ENCODE peak calls at places on chromosomes 6 and 20, in nine cellular contexts. B is right cardiac atrium, O is sigmoid colon, C is GM12878, W is stomach, A is neural progenitor cell, N is H9, J is spleen, F is body of pancreas. M is an unnamed sample.

GRCh38 chr6:114249522-114249921 is 93.3 kb downstream of the HS3ST5 start:
- DNase-seq in B (no peak), O (no peak), C (no peak), W (no peak), A (no peak), N (no peak), J (no peak), F (no peak), M (no peak)

GRCh38 chr6:142763205-142763604 is 181.8 kb downstream of the HIVEP2 start:
- DNase-seq in B (no peak), O (no peak), C (no peak), W (no peak), A (no peak), N (no peak), J (no peak), F (no peak), M (no peak)

GRCh38 chr6:37696841-37697735 is 595 bp downstream of the MDGA1 start:
- DNase-seq in B (peak; percentile 68), O (no peak), C (no peak), W (peak; percentile 30), A (peak; percentile 55), N (no peak), J (peak; percentile 83), F (peak; percentile 35), M (no peak)

GRCh38 chr6:72374864-72375263 is 247.0 kb upstream of the KCNQ5 start:
- DNase-seq in B (no peak), O (no peak), C (no peak), W (no peak), A (peak; percentile 61), N (peak; percentile 42), J (no peak), F (no peak), M (no peak)

GRCh38 chr20:44576297-44576696 is 6.1 kb upstream of the PKIG start:
- DNase-seq in B (no peak), O (no peak), C (no peak), W (no peak), A (no peak), N (no peak), J (no peak), F (no peak), M (no peak)

GRCh38 chr6:166559211-166559610 is 27.3 kb downstream of the RAMACL start:
- DNase-seq in B (no peak), O (no peak), C (no peak), W (no peak), A (no peak), N (no peak), J (no peak), F (no peak), M (no peak)

GRCh38 chr6:101393291-101394251 is at the start of gene GRIK2:
- DNase-seq in B (peak; percentile 72), O (no peak), C (no peak), W (no peak), A (peak; percentile 86), N (peak; percentile 75), J (no peak), F (peak; percentile 73), M (no peak)

GRCh38 chr6:23784313-23784919 is 341.6 kb upstream of the NRSN1 start:
- DNase-seq in B (no peak), O (no peak), C (no peak), W (no peak), A (no peak), N (no peak), J (no peak), F (no peak), M (no peak)

GRCh38 chr6:168418151-168418551 is 22.8 kb upstream of the SMOC2 start:
- DNase-seq in B (peak; percentile 61), O (no peak), C (no peak), W (no peak), A (no peak), N (no peak), J (no peak), F (no peak), M (peak; percentile 59)

DNA sequence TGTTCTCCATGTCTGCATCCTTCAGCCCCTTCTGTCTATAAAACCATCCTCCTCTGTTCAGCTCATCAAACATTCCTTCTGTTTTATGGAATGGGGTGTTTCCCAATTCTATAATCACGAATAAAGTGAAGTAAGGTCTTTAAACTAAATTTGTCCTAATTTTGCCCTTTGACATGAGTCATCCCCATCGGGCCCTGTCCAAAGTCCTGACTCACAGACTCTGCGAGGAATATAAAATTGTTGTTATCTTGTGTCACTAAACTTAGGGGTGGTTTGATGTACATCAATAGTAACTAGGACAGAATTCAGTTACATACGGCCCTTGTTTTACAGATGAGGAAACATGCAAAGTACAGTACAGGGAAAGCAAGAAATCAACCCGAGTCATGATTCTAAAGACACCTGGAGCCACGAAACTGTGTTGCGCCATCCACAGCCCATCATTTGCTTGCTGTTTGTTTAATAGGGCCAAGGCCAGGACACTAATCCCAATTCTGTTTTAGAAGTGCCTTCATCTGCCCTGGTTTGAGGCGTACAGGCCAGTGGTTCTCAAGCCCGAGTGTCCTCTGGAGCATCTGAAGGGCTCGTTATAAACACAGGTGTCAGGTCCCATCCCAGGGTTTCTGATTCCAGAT is 2.8 kb downstream of the ACSS1 start:
- DNase-seq in B (no peak), O (peak; percentile 62), C (no peak), W (peak; percentile 24), A (no peak), N (no peak), J (no peak), F (no peak), M (no peak)
- H3K27ac ChIP-seq in B (no peak overlapping the region), O (peak overlapping the region; percentile 94), C (no peak overlapping the region), W (peak overlapping the region; percentile 95), A (no peak overlapping the region), N (no peak overlapping the region), J (no peak overlapping the region), F (peak overlapping the region; percentile 94), M (peak overlapping the region; percentile 94)

DNA sequence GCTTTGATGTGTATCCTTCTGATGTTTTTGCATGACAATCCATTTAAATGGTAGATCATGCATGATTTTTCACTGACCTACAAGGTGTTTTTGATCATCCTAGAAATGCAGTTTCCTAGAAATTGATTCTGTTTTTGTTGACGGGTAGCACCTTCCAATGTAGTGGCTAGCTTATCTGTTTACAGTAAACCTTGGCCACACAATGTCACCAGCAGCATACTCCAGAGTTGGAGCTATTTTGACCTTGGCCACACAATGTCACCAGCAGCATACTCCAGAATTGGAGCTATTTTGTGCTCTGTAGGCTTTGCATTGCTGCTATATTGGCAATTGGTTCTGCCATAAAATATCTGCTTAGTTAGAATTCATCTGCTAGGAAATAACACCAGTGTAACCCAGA is 74.6 kb upstream of the NAA20 start:
- DNase-seq in B (no peak), O (no peak), C (no peak), W (no peak), A (no peak), N (no peak), J (no peak), F (no peak), M (no peak)
- H3K27ac ChIP-seq in B (peak overlapping the region; percentile 78), O (peak overlapping the region; percentile 7), C (no peak overlapping the region), W (peak overlapping the region; percentile 57), A (no peak overlapping the region), N (no peak overlapping the region), J (peak overlapping the region; percentile 41), F (peak overlapping the region; percentile 58), M (peak overlapping the region; percentile 3)

GRCh38 chr20:51396365-51396909 is 146.1 kb downstream of the NFATC2 start:
- DNase-seq in B (no peak), O (no peak), C (no peak), W (no peak), A (no peak), N (no peak), J (peak; percentile 36), F (no peak), M (no peak)
- H3K27ac ChIP-seq in B (no peak overlapping the region), O (no peak overlapping the region), C (no peak overlapping the region), W (no peak overlapping the region), A (no peak overlapping the region), N (no peak overlapping the region), J (no peak overlapping the region), F (no peak overlapping the region), M (no peak overlapping the region)

DNA sequence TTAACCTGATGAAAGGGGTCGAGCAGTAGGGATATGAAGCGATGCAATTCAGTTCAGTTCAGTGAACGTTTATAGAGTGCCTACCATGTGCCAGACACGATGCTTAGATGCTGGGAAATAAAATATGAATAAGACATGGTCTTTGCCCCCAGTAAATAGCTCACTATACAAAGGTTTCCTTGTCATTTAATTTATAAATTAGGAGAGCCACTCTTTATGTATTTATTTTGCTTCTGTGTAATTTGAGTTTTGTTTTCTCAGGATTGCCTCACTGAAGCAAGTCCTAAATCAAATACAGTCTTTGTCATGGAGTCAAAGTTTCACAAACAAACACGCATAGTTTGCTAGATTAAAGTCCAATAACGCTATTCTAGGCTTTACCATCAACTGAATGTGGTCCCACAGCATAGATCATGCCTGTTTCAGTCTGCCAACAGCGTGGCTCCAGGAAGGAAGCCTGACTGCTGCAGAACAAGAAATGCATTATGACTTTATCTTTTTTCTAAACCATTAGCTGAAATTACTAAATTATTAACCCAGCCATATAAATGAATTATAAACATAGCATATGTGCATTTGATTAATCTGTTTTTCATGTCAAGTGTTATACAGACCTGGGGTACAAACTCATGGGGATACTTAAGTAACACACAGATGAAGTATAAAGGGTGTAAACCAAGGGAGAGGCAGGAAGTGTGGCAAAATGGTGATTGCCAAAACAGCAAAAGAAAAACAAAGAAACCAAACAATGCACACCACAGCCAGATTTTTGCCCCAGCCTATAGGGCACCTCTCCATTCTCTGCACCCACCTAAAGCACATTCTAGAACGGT is 29.8 kb upstream of the CCN2 start:
- DNase-seq in B (no peak), O (no peak), C (no peak), W (no peak), A (no peak), N (no peak), J (no peak), F (no peak), M (no peak)
- H3K27ac ChIP-seq in B (no peak overlapping the region), O (no peak overlapping the region), C (no peak overlapping the region), W (no peak overlapping the region), A (no peak overlapping the region), N (no peak overlapping the region), J (no peak overlapping the region), F (no peak overlapping the region), M (peak overlapping the region; percentile 13)

GRCh38 chr6:25449774-25450173 is 170.6 kb downstream of the CARMIL1 start:
- DNase-seq in B (peak; percentile 44), O (no peak), C (no peak), W (no peak), A (peak; percentile 58), N (peak; percentile 58), J (no peak), F (no peak), M (no peak)
- H3K27ac ChIP-seq in B (no peak overlapping the region), O (no peak overlapping the region), C (no peak overlapping the region), W (no peak overlapping the region), A (no peak overlapping the region), N (no peak overlapping the region), J (no peak overlapping the region), F (no peak overlapping the region), M (no peak overlapping the region)